ENCODE peak calls at places on chromosomes 6 and 20, in ten cellular contexts. G is NCI-H1930; M is T-cell; O is heart right ventricle; F is Right ventricle myocardium superior; X is CD4-positive, alpha-beta memory T cell; U is cardiac fibroblast; Z is upper lobe of right lung; N is left ventricle myocardium superior; S is left colon. I is an unnamed sample.

GRCh38 chr6:29537714-29538403 is 21.7 kb downstream of the UBD start:
- DNase-seq in G (no peak), M (no peak), O (no peak), F (no peak), X (no peak), U (no peak), Z (no peak), N (no peak), S (no peak), I (no peak)

GRCh38 chr6:42555477-42556457 is 8.1 kb upstream of the UBR2 start:
- DNase-seq in G (no peak), M (no peak), O (no peak), F (no peak), X (peak), U (no peak), Z (no peak), N (no peak), S (peak), I (peak)

GRCh38 chr6:125924169-125924568 is 32.4 kb upstream of the HINT3 start:
- DNase-seq in G (no peak), M (no peak), O (no peak), F (no peak), X (no peak), U (no peak), Z (no peak), N (no peak), S (no peak), I (no peak)

GRCh38 chr6:104606361-104606760 is 253.4 kb downstream of the HACE1 start:
- DNase-seq in G (no peak), M (no peak), O (no peak), F (no peak), X (no peak), U (no peak), Z (no peak), N (no peak), S (peak), I (no peak)

GRCh38 chr6:3831741-3832530 is 17.2 kb upstream of the FAM50B start:
- DNase-seq in G (no peak), M (no peak), O (no peak), F (no peak), X (no peak), U (no peak), Z (no peak), N (no peak), S (no peak), I (no peak)

GRCh38 chr6:155943635-155944034 is 488.0 kb upstream of the NOX3 start:
- DNase-seq in G (no peak), M (no peak), O (no peak), F (no peak), X (no peak), U (no peak), Z (no peak), N (no peak), S (no peak), I (no peak)

GRCh38 chr6:11144393-11144829 is 32.9 kb upstream of the ERVFRD-1 start:
- DNase-seq in G (peak), M (peak), O (peak), F (peak), X (peak), U (peak), Z (peak), N (peak), S (peak), I (peak)

GRCh38 chr6:120202878-120203277 is 853.3 kb upstream of the MAN1A1 start:
- DNase-seq in G (no peak), M (no peak), O (no peak), F (no peak), X (no peak), U (no peak), Z (no peak), N (no peak), S (no peak), I (no peak)

GRCh38 chr6:45078432-45078831 is 249.7 kb upstream of the RUNX2 start:
- DNase-seq in G (no peak), M (no peak), O (no peak), F (no peak), X (no peak), U (no peak), Z (no peak), N (no peak), S (no peak), I (no peak)

GRCh38 chr6:140078552-140079126 is 704.2 kb upstream of the CITED2 start:
- DNase-seq in G (no peak), M (no peak), O (peak), F (no peak), X (no peak), U (peak), Z (no peak), N (no peak), S (no peak), I (peak)

GRCh38 chr6:134517145-134517658 is 199.3 kb upstream of the SGK1 start:
- DNase-seq in G (no peak), M (no peak), O (peak), F (peak), X (no peak), U (peak), Z (peak), N (peak), S (peak), I (no peak)

GRCh38 chr20:23179766-23180403 is 93.8 kb upstream of the CD93 start:
- DNase-seq in G (no peak), M (no peak), O (no peak), F (no peak), X (no peak), U (peak), Z (no peak), N (no peak), S (no peak), I (no peak)

GRCh38 chr20:63968928-63969760 is 586 bp downstream of the ZNF512B start:
- DNase-seq in G (no peak), M (peak), O (peak), F (peak), X (peak), U (no peak), Z (peak), N (peak), S (no peak), I (no peak)

GRCh38 chr6:144931172-144932035 is 646.3 kb downstream of the UTRN start:
- DNase-seq in G (no peak), M (no peak), O (peak), F (no peak), X (peak), U (peak), Z (no peak), N (no peak), S (peak), I (no peak)

GRCh38 chr20:55135923-55136322 is 660.5 kb downstream of the DOK5 start:
- DNase-seq in G (no peak), M (no peak), O (no peak), F (no peak), X (no peak), U (no peak), Z (no peak), N (no peak), S (no peak), I (no peak)

GRCh38 chr20:51860015-51860882 is 57.9 kb upstream of the SALL4 start:
- DNase-seq in G (no peak), M (no peak), O (no peak), F (no peak), X (no peak), U (no peak), Z (no peak), N (no peak), S (peak), I (peak)

GRCh38 chr6:75922226-75922625 is 150.2 kb downstream of the IMPG1 start:
- DNase-seq in G (no peak), M (no peak), O (no peak), F (no peak), X (no peak), U (no peak), Z (no peak), N (no peak), S (no peak), I (peak)

GRCh38 chr20:21574443-21574842 is 60.6 kb upstream of the NKX2-2 start:
- DNase-seq in G (no peak), M (no peak), O (no peak), F (no peak), X (no peak), U (no peak), Z (no peak), N (no peak), S (no peak), I (no peak)

GRCh38 chr20:57220187-57221165 is 46.0 kb downstream of the BMP7 start:
- DNase-seq in G (no peak), M (no peak), O (no peak), F (no peak), X (no peak), U (no peak), Z (no peak), N (no peak), S (no peak), I (no peak)

GRCh38 chr6:138467901-138468300 is 31.4 kb downstream of the NHSL1 start:
- DNase-seq in G (no peak), M (no peak), O (no peak), F (no peak), X (no peak), U (no peak), Z (no peak), N (no peak), S (no peak), I (no peak)

GRCh38 chr6:110822248-110822647 is 7.0 kb upstream of the CDK19 start:
- DNase-seq in G (no peak), M (no peak), O (no peak), F (no peak), X (no peak), U (peak), Z (no peak), N (no peak), S (no peak), I (no peak)

GRCh38 chr6:34791842-34792604 is at the start of gene BLTP3A:
- DNase-seq in G (peak), M (peak), O (peak), F (peak), X (peak), U (peak), Z (peak), N (peak), S (peak), I (peak)

GRCh38 chr20:44993343-44993742 is 27.0 kb downstream of the STK4 start:
- DNase-seq in G (no peak), M (no peak), O (no peak), F (no peak), X (no peak), U (peak), Z (no peak), N (no peak), S (no peak), I (no peak)

GRCh38 chr6:113328886-113329381 is 528.2 kb upstream of the MARCKS start:
- DNase-seq in G (no peak), M (no peak), O (peak), F (no peak), X (no peak), U (peak), Z (no peak), N (no peak), S (no peak), I (no peak)

GRCh38 chr20:18412202-18412901 is 54.5 kb downstream of the DZANK1 start:
- DNase-seq in G (no peak), M (no peak), O (no peak), F (no peak), X (no peak), U (no peak), Z (no peak), N (no peak), S (no peak), I (no peak)

GRCh38 chr20:33685328-33686007 is 717 bp downstream of the E2F1 start:
- DNase-seq in G (no peak), M (no peak), O (no peak), F (no peak), X (no peak), U (no peak), Z (no peak), N (no peak), S (peak), I (peak)

GRCh38 chr6:45880139-45880538 is 135.5 kb downstream of the CLIC5 start:
- DNase-seq in G (no peak), M (no peak), O (no peak), F (no peak), X (no peak), U (peak), Z (no peak), N (peak), S (no peak), I (no peak)

GRCh38 chr6:11288065-11288464 is 55.6 kb upstream of the NEDD9 start:
- DNase-seq in G (no peak), M (no peak), O (no peak), F (no peak), X (no peak), U (no peak), Z (peak), N (no peak), S (peak), I (no peak)

GRCh38 chr6:55290736-55291135 is 36.5 kb upstream of the GFRAL start:
- DNase-seq in G (no peak), M (no peak), O (no peak), F (no peak), X (no peak), U (no peak), Z (no peak), N (no peak), S (no peak), I (no peak)

GRCh38 chr6:35343092-35343834 is 905 bp downstream of the PPARD start:
- DNase-seq in G (no peak), M (peak), O (peak), F (peak), X (peak), U (peak), Z (peak), N (peak), S (peak), I (no peak)

GRCh38 chr6:70129341-70129740 is 173.5 kb downstream of the COL9A1 start:
- DNase-seq in G (no peak), M (no peak), O (no peak), F (no peak), X (no peak), U (no peak), Z (no peak), N (no peak), S (no peak), I (no peak)